ENCODE peak calls at places on chromosomes 3 and 15, in five cellular contexts. L, Z, R, G and D are unnamed samples. For H3K4me1, the result is how much of the 10 kb centered on the place peaks cover.

GRCh38 chr3:7817239-7817638 is 684.4 kb upstream of the LMCD1 start:
- DNase-seq in L (no peak), G (no peak), Z (no peak), R (no peak), D (no peak)

GRCh38 chr15:57665187-57665586 is 41.3 kb upstream of the POLR2M start:
- DNase-seq in R (no peak), G (no peak), Z (no peak), L (no peak), D (no peak)

GRCh38 chr15:73319460-73320245 is 49.1 kb downstream of the HCN4 start:
- DNase-seq in G (no peak), Z (no peak), R (no peak), L (no peak), D (no peak)

GRCh38 chr3:28915711-28916481 is 365.0 kb upstream of the RBMS3 start:
- DNase-seq in L (peak), G (peak), Z (no peak), R (peak), D (peak)

GRCh38 chr3:123766195-123767019 is 117.7 kb downstream of the MYLK start:
- DNase-seq in R (peak), G (no peak), Z (no peak), L (no peak), D (no peak)

GRCh38 chr15:70197945-70198361 is 100.2 kb upstream of the TLE3 start:
- DNase-seq in R (no peak), Z (peak), L (no peak), G (no peak), D (no peak)

GRCh38 chr3:10471337-10471721 is 34.1 kb downstream of the ATP2B2 start:
- DNase-seq in R (peak), Z (no peak), L (no peak), G (no peak), D (no peak)

GRCh38 chr3:13569201-13569600 is 20.3 kb downstream of the FBLN2 start:
- DNase-seq in R (no peak), Z (no peak), G (no peak), L (no peak), D (no peak)

GRCh38 chr3:97821810-97822775 is at the start of gene CRYBG3:
- DNase-seq in L (peak), Z (peak), R (peak), G (peak), D (peak)

GRCh38 chr3:138460536-138461205 is 26.3 kb downstream of the ESYT3 start:
- DNase-seq in G (no peak), R (no peak), Z (no peak), L (no peak), D (peak)

GRCh38 chr3:136171097-136171542 is 25.0 kb downstream of the MSL2 start:
- DNase-seq in G (peak), Z (no peak), R (no peak), L (no peak), D (no peak)

GRCh38 chr3:158261371-158261991 is 151.6 kb downstream of the RSRC1 start:
- DNase-seq in R (no peak), L (no peak), Z (no peak), G (no peak), D (no peak)

GRCh38 chr3:49940667-49941249 is 808 bp downstream of the RBM6 start:
- DNase-seq in L (no peak), G (no peak), Z (no peak), R (no peak), D (no peak)

GRCh38 chr15:63492541-63493077 is 11.8 kb upstream of the USP3 start:
- DNase-seq in L (no peak), Z (peak), R (peak), G (no peak), D (no peak)

GRCh38 chr15:73752817-73753214 is 335 bp downstream of the INSYN1 start:
- DNase-seq in R (no peak), L (no peak), G (no peak), Z (no peak), D (no peak)

GRCh38 chr3:166829896-166830295 is 550.2 kb downstream of the ZBBX start:
- DNase-seq in R (no peak), Z (peak), G (no peak), L (no peak), D (no peak)

GRCh38 chr3:193574488-193575072 is 18.4 kb upstream of the OPA1 start:
- DNase-seq in G (no peak), Z (peak), L (no peak), R (no peak), D (no peak)

GRCh38 chr3:63046152-63046551 is 170.9 kb upstream of the CADPS start:
- DNase-seq in L (no peak), R (no peak), G (no peak), Z (no peak), D (no peak)

GRCh38 chr3:194485471-194485875 is 1.3 kb downstream of the ATP13A3 start:
- DNase-seq in R (no peak), Z (peak), G (peak), L (no peak), D (no peak)

GRCh38 chr3:196192036-196193001 is 18.9 kb downstream of the ZDHHC19 start:
- DNase-seq in Z (peak), G (no peak), R (no peak), L (no peak), D (peak)

GRCh38 chr15:37095197-37095992 is 5.0 kb downstream of the MEIS2 start:
- DNase-seq in Z (no peak), G (no peak), R (no peak), L (no peak), D (no peak)

GRCh38 chr3:197847866-197848401 is 56.9 kb downstream of the LRCH3 start:
- DNase-seq in Z (no peak), G (no peak), R (peak), L (no peak), D (no peak)

GRCh38 chr15:65576669-65577068 is 34.3 kb downstream of the INTS14 start:
- DNase-seq in L (no peak), R (peak), Z (no peak), G (peak), D (no peak)

GRCh38 chr3:13707456-13707855 is 158.5 kb downstream of the FBLN2 start:
- DNase-seq in G (no peak), L (no peak), R (no peak), Z (no peak), D (no peak)

GRCh38 chr3:16467368-16467767 is 46.1 kb downstream of the RFTN1 start:
- DNase-seq in L (no peak), G (no peak), Z (no peak), R (no peak), D (no peak)

GRCh38 chr15:72782274-72782992 is 1.1 kb downstream of the ADPGK start:
- DNase-seq in G (no peak), Z (no peak), L (no peak), R (no peak), D (no peak)

GRCh38 chr3:11390411-11391171 is 118.4 kb downstream of the ATG7 start:
- DNase-seq in R (peak), G (no peak), L (no peak), Z (no peak), D (no peak)

GRCh38 chr3:35664460-35664919 is 25.2 kb downstream of the ARPP21 start:
- DNase-seq in Z (no peak), L (peak), G (no peak), R (peak), D (peak)

GRCh38 chr15:69341356-69341755 is 42.6 kb downstream of the PAQR5 start:
- DNase-seq in R (no peak), Z (no peak), L (no peak), G (peak), D (no peak)

GRCh38 chr3:38468811-38469210 is 15.1 kb downstream of the ACVR2B start:
- DNase-seq in G (no peak), L (no peak), Z (no peak), R (no peak), D (no peak)

GRCh38 chr15:67884514-67885225 is 44.8 kb upstream of the RNU6-1 start:
- DNase-seq in L (peak), Z (peak), R (peak), G (peak), D (peak)

DNA sequence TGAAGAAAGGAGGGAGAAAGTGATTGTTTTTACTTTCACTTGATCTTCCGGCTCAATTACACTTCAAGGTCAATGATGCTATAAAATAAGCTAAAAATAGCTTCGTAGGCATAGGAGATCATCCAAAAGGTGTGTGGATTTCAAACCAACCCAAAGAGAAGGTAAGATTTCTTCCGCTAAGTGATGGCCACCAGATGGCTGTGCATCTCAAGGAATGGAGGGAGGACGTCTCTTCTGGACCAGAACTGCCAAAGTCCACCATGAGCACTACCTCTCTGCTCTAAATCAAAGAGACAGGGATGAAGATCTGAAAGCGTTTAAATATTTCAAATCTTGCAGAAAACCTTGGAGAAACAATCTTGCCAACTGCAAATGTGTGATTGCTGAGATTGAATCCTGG is 199.1 kb upstream of the ZPLD1 start:
- DNase-seq in Z (no peak), L (no peak), G (no peak), R (peak), D (no peak)
- TF ChIP-seq CTCF in Z (peak), L (no peak), G (peak), R (peak), D (no peak)

GRCh38 chr15:91946914-91947313 is 93.4 kb downstream of the SLCO3A1 start:
- DNase-seq in Z (no peak), L (peak), G (no peak), R (no peak), D (no peak)
- H3K4me1 ChIP-seq in Z (half or more), L (half or more), G (half or more), R (under half), D (half or more)

GRCh38 chr3:113167929-113168771 is 43.2 kb upstream of the BOC start:
- DNase-seq in Z (no peak), R (no peak), G (no peak), L (no peak), D (no peak)
- H3K27ac ChIP-seq in Z (no peak), R (no peak), G (no peak), L (no peak), D (no peak)

GRCh38 chr3:128620268-128620691 is 30.3 kb downstream of the RPN1 start:
- DNase-seq in L (no peak), Z (no peak), G (no peak), R (no peak), D (no peak)
- TF ChIP-seq CTCF in L (no peak), Z (no peak), G (no peak), R (no peak), D (no peak)